ENCODE peak calls at places on chromosomes 5 and 9, in nine cellular contexts. B is AML-193; L is CD4-positive, alpha-beta T cell; P is RPMI7951; E is HEK293T; Q is LoVo; Y is H4; C is AG08395; Z is activated effector memory CD4-positive, alpha-beta T cell treated with Interleukin-2 at 50 U/mL for 16 hours. J is an unnamed sample.

GRCh38 chr5:172078027-172078426 is 71.6 kb upstream of the FBXW11 start:
- DNase-seq in B (no peak), L (no peak), P (no peak), E (no peak), Q (no peak), Y (no peak), C (peak; percentile 13), Z (no peak), J (no peak)

GRCh38 chr5:73544429-73545402 is 20.7 kb downstream of the ANKRA2 start:
- DNase-seq in B (no peak), L (no peak), P (no peak), E (no peak), Q (peak; percentile 54), Y (no peak), C (no peak), Z (no peak), J (no peak)

GRCh38 chr5:65037845-65038815 is 269.4 kb downstream of the CWC27 start:
- DNase-seq in B (no peak), L (no peak), P (no peak), E (peak; percentile 59), Q (peak; percentile 33), Y (peak; percentile 37), C (no peak), Z (no peak), J (no peak)

GRCh38 chr9:34267660-34268059 is 61.4 kb downstream of the KIF24 start:
- DNase-seq in B (no peak), L (no peak), P (no peak), E (no peak), Q (no peak), Y (no peak), C (no peak), Z (no peak), J (no peak)

GRCh38 chr9:3809724-3810123 is 283.9 kb upstream of the RFX3 start:
- DNase-seq in B (no peak), L (no peak), P (peak; percentile 91), E (no peak), Q (peak; percentile 66), Y (peak; percentile 5), C (peak; percentile 40), Z (no peak), J (no peak)

GRCh38 chr5:9898319-9898718 is 268.2 kb upstream of the TAS2R1 start:
- DNase-seq in B (no peak), L (no peak), P (peak; percentile 20), E (no peak), Q (no peak), Y (peak; percentile 56), C (peak; percentile 55), Z (no peak), J (peak; percentile 36)

GRCh38 chr5:113347572-113347971 is 87.2 kb downstream of the TSSK1B start:
- DNase-seq in B (no peak), L (no peak), P (no peak), E (no peak), Q (no peak), Y (no peak), C (no peak), Z (no peak), J (no peak)

GRCh38 chr5:179887802-179888201 is 19.9 kb downstream of the TBC1D9B start:
- DNase-seq in B (no peak), L (no peak), P (no peak), E (no peak), Q (no peak), Y (no peak), C (no peak), Z (no peak), J (no peak)

GRCh38 chr5:55533806-55534435 is 843 bp downstream of the PLPP1 start:
- DNase-seq in B (no peak), L (no peak), P (peak; percentile 50), E (peak; percentile 57), Q (no peak), Y (peak; percentile 30), C (peak; percentile 27), Z (no peak), J (no peak)

GRCh38 chr9:96222132-96222531 is 79.8 kb downstream of the HSD17B3 start:
- DNase-seq in B (no peak), L (no peak), P (no peak), E (peak; percentile 39), Q (no peak), Y (no peak), C (peak; percentile 33), Z (no peak), J (no peak)

GRCh38 chr9:136324501-136325300 is 2.6 kb upstream of the GPSM1 start:
- DNase-seq in B (no peak), L (no peak), P (no peak), E (peak; percentile 46), Q (no peak), Y (no peak), C (no peak), Z (no peak), J (no peak)

GRCh38 chr5:132677191-132677590 is 3.4 kb downstream of the IL4 start:
- DNase-seq in B (no peak), L (no peak), P (peak; percentile 84), E (no peak), Q (peak; percentile 68), Y (peak; percentile 92), C (peak; percentile 97), Z (no peak), J (peak; percentile 21)

GRCh38 chr9:112854657-112855056 is 36.0 kb downstream of the SLC46A2 start:
- DNase-seq in B (no peak), L (no peak), P (no peak), E (no peak), Q (no peak), Y (no peak), C (no peak), Z (no peak), J (no peak)

GRCh38 chr5:129363991-129364390 is 96.1 kb upstream of the ADAMTS19 start:
- DNase-seq in B (no peak), L (no peak), P (no peak), E (no peak), Q (no peak), Y (no peak), C (no peak), Z (no peak), J (no peak)

GRCh38 chr9:134738869-134739659 is 97.5 kb downstream of the COL5A1 start:
- DNase-seq in B (no peak), L (peak; percentile 14), P (peak; percentile 60), E (peak; percentile 83), Q (peak; percentile 35), Y (peak; percentile 25), C (peak; percentile 76), Z (peak; percentile 2), J (peak; percentile 89)

GRCh38 chr5:133934822-133935793 is 33.3 kb downstream of the C5orf15 start:
- DNase-seq in B (no peak), L (no peak), P (no peak), E (no peak), Q (no peak), Y (no peak), C (no peak), Z (no peak), J (no peak)